ENCODE peak calls at places on chromosomes 5 and 9, in eight cellular contexts. U is kidney, L is cardiac fibroblast, W is fibroblast of mammary gland, N is transverse colon, X is GM12865, M is AG10803, Z is colonic mucosa. B is an unnamed sample.

GRCh38 chr9:107106416-107106815 is 176.7 kb upstream of the RAD23B start:
- DNase-seq in Z (no peak), X (no peak), M (no peak), L (no peak), N (no peak), W (no peak), U (no peak), B (no peak)

GRCh38 chr9:31908891-31909480 is 475.5 kb upstream of the ACO1 start:
- DNase-seq in X (no peak), Z (no peak), U (no peak), L (no peak), N (no peak), W (no peak), M (no peak), B (peak; percentile 16)

GRCh38 chr5:377326-377981 is 55.9 kb downstream of the AHRR start:
- DNase-seq in X (no peak), L (no peak), M (no peak), N (peak; percentile 3), U (peak; percentile 53), Z (peak; percentile 14), W (no peak), B (no peak)

GRCh38 chr5:158967566-158967965 is 132.2 kb downstream of the EBF1 start:
- DNase-seq in M (peak; percentile 72), X (peak; percentile 49), L (peak; percentile 97), N (no peak), U (no peak), W (peak; percentile 93), Z (no peak), B (peak; percentile 21)

GRCh38 chr5:32583582-32584232 is 1.6 kb upstream of the SUB1 start:
- DNase-seq in L (no peak), W (no peak), Z (no peak), N (peak; percentile 56), M (no peak), U (no peak), X (peak; percentile 96), B (no peak)

GRCh38 chr5:148805323-148806290 is 20.8 kb upstream of the ADRB2 start:
- DNase-seq in M (no peak), N (no peak), W (peak; percentile 30), X (peak; percentile 76), U (no peak), L (peak; percentile 46), Z (no peak), B (no peak)

GRCh38 chr5:139847790-139848507 is 52.3 kb downstream of the PSD2 start:
- DNase-seq in L (peak; percentile 9), X (peak; percentile 84), U (peak; percentile 90), Z (peak; percentile 25), M (peak; percentile 13), N (peak; percentile 63), W (no peak), B (no peak)

GRCh38 chr5:135240781-135241360 is 158.2 kb downstream of the MACROH2A1 start:
- DNase-seq in M (no peak), N (no peak), W (no peak), X (no peak), U (no peak), L (no peak), Z (peak; percentile 10), B (no peak)

GRCh38 chr5:9380108-9380507 is 165.8 kb downstream of the SEMA5A start:
- DNase-seq in W (no peak), M (no peak), Z (no peak), L (peak; percentile 14), N (no peak), X (no peak), U (no peak), B (peak; percentile 44)

GRCh38 chr9:136494531-136495215 is 11.8 kb upstream of the SEC16A start:
- DNase-seq in L (peak; percentile 39), N (no peak), U (no peak), M (no peak), Z (no peak), X (no peak), W (no peak), B (peak; percentile 6)

GRCh38 chr9:109683521-109683920 is 96.5 kb upstream of the PALM2AKAP2 start:
- DNase-seq in U (no peak), Z (no peak), X (no peak), M (no peak), W (peak; percentile 69), N (no peak), L (peak; percentile 27), B (no peak)

GRCh38 chr9:19114680-19115270 is 12.1 kb upstream of the HAUS6 start:
- DNase-seq in L (peak; percentile 65), X (no peak), U (no peak), Z (no peak), W (no peak), M (no peak), N (no peak), B (no peak)

GRCh38 chr5:72842816-72843215 is 26.4 kb downstream of the TNPO1 start:
- DNase-seq in Z (peak; percentile 25), W (peak; percentile 74), U (no peak), X (no peak), M (no peak), L (peak; percentile 78), N (peak; percentile 11), B (no peak)

GRCh38 chr5:10935536-10935935 is 174.5 kb upstream of the DAP start:
- DNase-seq in U (no peak), W (no peak), X (no peak), N (no peak), M (no peak), Z (no peak), L (no peak), B (no peak)

GRCh38 chr9:130426883-130427282 is 17.9 kb upstream of the ASS1 start:
- DNase-seq in U (no peak), Z (peak; percentile 81), M (peak; percentile 68), X (no peak), L (peak; percentile 85), W (peak; percentile 82), N (peak; percentile 53), B (peak; percentile 64)

GRCh38 chr5:50653946-50654345 is 12.5 kb upstream of the PARP8 start:
- DNase-seq in N (peak; percentile 31), W (no peak), U (no peak), L (no peak), X (peak; percentile 63), Z (no peak), M (no peak), B (no peak)

GRCh38 chr9:111598730-111599091 is 736 bp downstream of the PTGR1 start:
- DNase-seq in Z (peak; percentile 59), U (no peak), X (no peak), W (peak; percentile 75), L (peak; percentile 74), N (peak; percentile 55), M (peak; percentile 59), B (peak; percentile 80)

GRCh38 chr5:82692826-82693225 is 384.4 kb downstream of the TMEM167A start:
- DNase-seq in Z (no peak), U (no peak), N (no peak), W (no peak), M (no peak), L (no peak), X (no peak), B (no peak)

GRCh38 chr9:6818292-6818922 is 60.6 kb downstream of the KDM4C start:
- DNase-seq in L (no peak), M (no peak), W (no peak), X (no peak), N (no peak), Z (peak; percentile 43), U (no peak), B (no peak)

GRCh38 chr5:17224858-17225436 is 7.5 kb downstream of the BASP1 start:
- DNase-seq in W (peak; percentile 73), U (no peak), Z (no peak), X (peak; percentile 81), M (peak; percentile 49), L (peak; percentile 84), N (no peak), B (peak; percentile 47)

GRCh38 chr5:154740483-154740882 is 14.7 kb upstream of the LARP1 start:
- DNase-seq in X (no peak), W (peak; percentile 73), M (peak; percentile 71), Z (peak; percentile 32), U (no peak), N (peak; percentile 32), L (peak; percentile 62), B (peak; percentile 89)

GRCh38 chr9:88011005-88011766 is 36.9 kb upstream of the CDK20 start:
- DNase-seq in N (no peak), Z (no peak), L (peak; percentile 11), U (no peak), W (peak; percentile 24), M (peak; percentile 23), X (no peak), B (peak; percentile 23)
- TF ChIP-seq CTCF in N (no peak), Z (no peak), L (no peak), U (no peak), W (peak; percentile 28), M (peak; percentile 46), X (no peak), B (peak; percentile 50)

DNA sequence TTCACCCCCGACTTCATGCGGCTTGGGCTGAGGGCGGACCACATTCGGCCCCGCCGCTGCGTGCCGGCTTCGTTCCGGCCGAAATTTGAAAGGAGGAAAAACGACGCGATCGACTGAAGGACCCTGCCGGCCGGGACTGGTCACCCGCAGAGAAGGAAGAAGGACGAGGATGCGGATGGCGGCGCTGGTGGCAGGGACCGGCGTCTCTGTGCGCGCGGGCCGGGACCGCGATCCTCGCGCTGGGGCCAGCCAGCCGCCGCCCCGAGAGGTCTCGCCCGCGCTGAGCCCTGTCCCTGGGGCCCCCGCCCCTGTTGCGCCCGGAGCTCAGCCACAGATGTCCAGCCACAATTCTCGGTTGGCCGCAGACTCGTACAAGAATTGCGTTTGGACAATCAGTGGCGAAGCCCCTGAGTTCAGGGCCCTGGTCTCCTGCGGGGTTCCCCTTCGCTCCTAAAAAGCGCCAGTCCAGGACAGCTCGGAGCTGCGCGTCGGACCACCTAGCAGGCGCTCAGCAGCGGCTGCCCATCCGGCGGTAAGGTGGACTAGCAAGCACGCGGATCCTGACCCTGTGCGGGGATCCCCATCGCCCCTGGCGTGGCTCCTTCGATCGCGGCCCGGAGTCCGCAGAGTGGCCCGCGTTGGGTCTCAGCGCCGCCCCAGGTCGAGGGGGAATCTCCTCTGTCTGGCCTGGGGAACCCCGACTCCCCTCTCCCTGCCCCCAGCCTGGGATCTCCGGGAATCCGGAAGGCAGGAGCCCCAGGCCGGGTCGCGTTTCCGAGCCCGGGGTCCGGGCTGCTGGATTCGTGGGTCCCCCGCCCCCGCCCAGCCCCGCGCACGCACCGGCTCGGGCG is 21.4 kb downstream of the URM1 start:
- DNase-seq in X (no peak), N (no peak), M (no peak), Z (no peak), W (no peak), L (no peak), U (no peak), B (no peak)
- H3K4me3 ChIP-seq in X (no peak overlapping the region), N (no peak overlapping the region), M (no peak overlapping the region), Z (no peak overlapping the region), W (no peak overlapping the region), L (no peak overlapping the region), U (no peak overlapping the region), B (no peak overlapping the region)

DNA sequence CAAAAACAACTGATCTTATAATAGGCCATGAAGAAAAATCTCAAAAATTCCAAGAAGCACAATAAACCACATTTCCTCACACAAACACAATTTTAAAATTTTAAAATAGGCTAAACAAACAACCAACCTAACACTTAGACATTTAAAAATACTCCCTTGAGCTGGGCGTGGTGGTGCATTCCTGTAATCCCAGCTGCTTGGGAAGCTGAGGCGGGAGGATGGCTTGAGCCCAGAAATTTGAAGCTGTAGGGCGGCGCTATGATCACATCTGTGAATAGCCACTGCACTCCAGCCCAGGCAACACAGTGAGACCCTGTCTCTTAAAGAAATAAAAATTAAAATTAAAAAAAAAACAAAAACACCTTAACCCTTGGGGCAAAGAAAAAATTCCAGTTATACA is 36.9 kb upstream of the TESK1 start:
- DNase-seq in Z (no peak), M (peak; percentile 29), X (no peak), U (no peak), N (no peak), W (no peak), L (peak; percentile 7), B (no peak)
- TF ChIP-seq CTCF in Z (no peak), M (no peak), X (no peak), U (no peak), N (no peak), W (no peak), L (no peak), B (no peak)

GRCh38 chr5:107469064-107469463 is 201.7 kb downstream of the EFNA5 start:
- DNase-seq in X (no peak), Z (no peak), M (no peak), N (no peak), W (no peak), U (no peak), L (no peak), B (no peak)
- H3K4me3 ChIP-seq in X (no peak overlapping the region), Z (no peak overlapping the region), M (no peak overlapping the region), N (no peak overlapping the region), W (no peak overlapping the region), U (no peak overlapping the region), L (no peak overlapping the region), B (no peak overlapping the region)